ENCODE peak calls at places on chromosomes 7 and 10, in six cellular contexts. O is colonic mucosa, C is SK-N-MC, P is heart left ventricle, Q is PC-3, N is HCT116. D is an unnamed sample. For H3K9me3, the result is how much of the 10 kb centered on the place peaks cover.

GRCh38 chr7:150340024-150340749 is 1.2 kb downstream of the RARRES2 start:
- DNase-seq in O (peak), C (no peak), P (no peak), Q (no peak), N (no peak), D (no peak)

GRCh38 chr10:110446954-110447608 is 50.6 kb upstream of the DUSP5 start:
- DNase-seq in O (no peak), C (no peak), P (no peak), Q (peak), N (no peak), D (peak)

GRCh38 chr7:112021348-112022044 is 184.7 kb downstream of the DOCK4 start:
- DNase-seq in O (no peak), C (no peak), P (no peak), Q (no peak), N (no peak), D (no peak)

GRCh38 chr10:69088801-69089501 is 1.0 kb downstream of the SRGN start:
- DNase-seq in O (no peak), C (no peak), P (no peak), Q (peak), N (no peak), D (no peak)

GRCh38 chr10:4770766-4771553 is 55.0 kb upstream of the AKR1E2 start:
- DNase-seq in O (no peak), C (no peak), P (no peak), Q (peak), N (peak), D (peak)

GRCh38 chr10:44922021-44922420 is 10.9 kb downstream of the TMEM72 start:
- DNase-seq in O (no peak), C (no peak), P (no peak), Q (no peak), N (no peak), D (no peak)

GRCh38 chr7:15783971-15784693 is 97.6 kb upstream of the MEOX2 start:
- DNase-seq in O (no peak), C (no peak), P (no peak), Q (no peak), N (no peak), D (no peak)

GRCh38 chr10:14801693-14802092 is 27.0 kb upstream of the FAM107B start:
- DNase-seq in O (no peak), C (no peak), P (no peak), Q (no peak), N (no peak), D (peak)

GRCh38 chr10:6409982-6410694 is 169.9 kb downstream of the PRKCQ start:
- DNase-seq in O (peak), C (no peak), P (no peak), Q (no peak), N (no peak), D (peak)

GRCh38 chr10:88460601-88461000 is 122.5 kb downstream of the RNLS start:
- DNase-seq in O (no peak), C (no peak), P (no peak), Q (no peak), N (no peak), D (no peak)

GRCh38 chr7:901388-902154 is 25.2 kb downstream of the GET4 start:
- DNase-seq in O (peak), C (peak), P (peak), Q (peak), N (peak), D (peak)

GRCh38 chr10:131406676-131407392 is 95.3 kb upstream of the TCERG1L start:
- DNase-seq in O (no peak), C (no peak), P (no peak), Q (no peak), N (no peak), D (no peak)

GRCh38 chr10:45371555-45371954 is 2.5 kb upstream of the ALOX5 start:
- DNase-seq in O (no peak), C (no peak), P (no peak), Q (no peak), N (no peak), D (no peak)

GRCh38 chr7:142637240-142637639 is 112.0 kb upstream of the PRSS1 start:
- DNase-seq in O (no peak), C (no peak), P (no peak), Q (no peak), N (no peak), D (no peak)

GRCh38 chr7:148987751-148988512 is 40.4 kb downstream of the PDIA4 start:
- DNase-seq in O (peak), C (no peak), P (no peak), Q (peak), N (no peak), D (no peak)

GRCh38 chr7:81583882-81584533 is 185.8 kb downstream of the HGF start:
- DNase-seq in O (no peak), C (no peak), P (no peak), Q (no peak), N (no peak), D (no peak)

GRCh38 chr10:97762816-97763215 is 9.0 kb downstream of the SFRP5 start:
- DNase-seq in O (no peak), C (no peak), P (peak), Q (no peak), N (no peak), D (no peak)

GRCh38 chr10:60282771-60283353 is 106.8 kb downstream of the ANK3 start:
- DNase-seq in O (no peak), C (no peak), P (no peak), Q (peak), N (no peak), D (peak)

GRCh38 chr7:6273380-6273837 is 985 bp upstream of the CYTH3 start:
- DNase-seq in O (peak), C (no peak), P (no peak), Q (peak), N (no peak), D (no peak)

GRCh38 chr10:109727436-109727835 is 195.9 kb downstream of the XPNPEP1 start:
- DNase-seq in O (no peak), C (no peak), P (no peak), Q (no peak), N (no peak), D (no peak)

GRCh38 chr10:46552526-46553237 is 3.8 kb downstream of the GPRIN2 start:
- DNase-seq in O (peak), C (no peak), P (peak), Q (no peak), N (no peak), D (no peak)

GRCh38 chr10:110706690-110707098 is 62.6 kb downstream of the RBM20 start:
- DNase-seq in O (no peak), C (no peak), P (no peak), Q (peak), N (peak), D (peak)

GRCh38 chr7:27745064-27745583 is 5.2 kb downstream of the TAX1BP1 start:
- DNase-seq in O (no peak), C (no peak), P (no peak), Q (peak), N (peak), D (peak)

GRCh38 chr10:62278461-62278910 is 9.8 kb upstream of the RTKN2 start:
- DNase-seq in O (no peak), C (no peak), P (no peak), Q (peak), N (no peak), D (no peak)

GRCh38 chr10:62259998-62260397 is 8.6 kb downstream of the RTKN2 start:
- DNase-seq in O (no peak), C (no peak), P (no peak), Q (no peak), N (no peak), D (no peak)

GRCh38 chr10:28952523-28952922 is 275.2 kb downstream of the BAMBI start:
- DNase-seq in O (no peak), C (no peak), P (no peak), Q (no peak), N (no peak), D (no peak)

GRCh38 chr10:122688293-122688989 is 11.2 kb downstream of the C10orf120 start:
- DNase-seq in O (no peak), C (no peak), P (no peak), Q (peak), N (no peak), D (peak)

DNA sequence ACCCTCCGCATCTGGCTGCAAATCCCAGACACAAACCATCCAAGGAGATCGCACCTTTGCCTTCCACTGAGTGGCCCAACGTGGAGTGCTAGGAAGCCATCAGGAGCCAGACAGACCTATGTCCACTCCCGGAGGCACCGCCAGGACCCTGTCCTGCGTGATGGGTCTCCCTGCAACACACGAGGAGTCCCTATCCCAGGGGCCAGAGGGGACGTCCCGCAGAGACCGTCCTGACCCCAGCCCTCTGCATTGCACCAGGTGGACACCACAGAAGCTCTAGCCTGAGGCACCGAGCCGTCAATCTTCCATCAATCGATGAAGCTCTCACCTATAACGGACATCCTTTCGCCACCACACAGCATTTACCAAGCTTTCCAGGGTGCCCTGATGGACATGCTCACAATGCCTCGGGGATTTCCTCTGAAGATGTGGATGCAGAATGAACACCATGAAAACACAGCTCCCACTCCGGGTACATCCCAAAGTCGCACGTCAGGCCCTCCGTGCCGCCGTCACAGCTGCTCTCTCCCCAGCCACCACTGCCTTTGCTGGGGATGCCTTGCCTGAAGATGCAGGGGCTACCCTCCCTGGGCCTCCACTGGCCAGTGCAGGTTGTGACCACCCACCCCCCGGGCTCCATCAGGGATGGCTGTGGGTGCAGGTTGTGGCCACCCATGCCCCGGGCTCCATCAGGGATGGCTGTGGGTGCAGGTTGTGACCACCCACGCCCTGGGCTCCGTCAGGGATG is 54.1 kb downstream of the PTPRN2 start:
- DNase-seq in O (no peak), C (no peak), P (no peak), Q (no peak), N (no peak), D (no peak)
- H3K9me3 ChIP-seq in O (under half), C (under half), P (under half), Q (under half), N (under half), D (under half)

DNA sequence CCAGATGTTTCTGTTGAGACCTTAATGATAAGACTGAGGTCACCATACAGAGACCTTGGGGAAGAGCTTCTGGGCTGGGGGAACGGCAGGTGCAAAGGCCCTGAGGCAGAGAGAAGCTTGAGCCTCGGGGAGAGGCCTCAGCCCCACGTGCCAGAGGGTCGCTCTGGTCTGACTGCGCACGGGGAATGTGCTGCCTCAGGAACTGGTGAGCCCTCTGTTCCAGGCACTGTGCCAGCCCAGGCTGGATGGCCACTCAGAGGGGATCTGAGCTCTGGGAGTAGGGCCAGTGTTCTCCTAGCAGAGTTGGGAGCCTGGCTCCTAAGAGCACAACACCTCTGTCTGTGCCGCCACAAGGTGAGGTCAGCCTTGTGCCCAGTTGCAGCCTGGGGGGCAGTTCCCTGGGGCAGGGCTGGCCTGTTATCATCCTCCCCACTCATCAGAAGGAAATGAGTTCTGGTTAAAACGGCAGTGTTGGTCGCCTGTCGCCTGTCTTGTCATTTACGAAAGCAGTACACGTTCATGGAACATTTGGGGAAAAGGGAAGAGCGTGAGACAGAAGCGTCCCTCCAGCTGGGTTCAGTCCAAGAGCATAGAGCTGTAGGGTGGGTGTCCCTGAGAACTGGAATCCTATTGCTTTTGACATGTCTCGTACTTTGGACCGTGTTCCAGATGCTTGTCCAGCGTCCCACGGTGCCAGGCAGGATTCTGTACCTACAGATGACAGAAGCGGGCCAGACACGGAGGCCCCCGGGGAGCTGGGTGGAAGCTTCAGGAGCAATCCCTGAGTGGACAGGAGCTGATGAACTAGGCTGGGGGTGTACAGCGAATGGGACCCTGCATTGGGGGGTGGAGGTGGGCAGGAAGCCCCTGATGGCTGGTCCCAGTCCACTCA is 4.3 kb downstream of the TTYH3 start:
- DNase-seq in O (no peak), C (no peak), P (peak), Q (no peak), N (no peak), D (no peak)
- H3K4me3 ChIP-seq in O (no peak), C (no peak), P (no peak), Q (no peak), N (no peak), D (no peak)

GRCh38 chr7:157975401-157976372 is 611.9 kb downstream of the PTPRN2 start:
- DNase-seq in O (no peak), C (no peak), P (peak), Q (no peak), N (no peak), D (no peak)
- H3K9me3 ChIP-seq in O (under half), C (under half), P (under half), Q (under half), N (under half), D (under half)

GRCh38 chr10:43610636-43611035 is 4.4 kb downstream of the ZNF485 start:
- DNase-seq in O (no peak), C (no peak), P (no peak), Q (no peak), N (no peak), D (no peak)
- H3K4me3 ChIP-seq in O (no peak), C (no peak), P (no peak), Q (no peak), N (no peak), D (no peak)

DNA sequence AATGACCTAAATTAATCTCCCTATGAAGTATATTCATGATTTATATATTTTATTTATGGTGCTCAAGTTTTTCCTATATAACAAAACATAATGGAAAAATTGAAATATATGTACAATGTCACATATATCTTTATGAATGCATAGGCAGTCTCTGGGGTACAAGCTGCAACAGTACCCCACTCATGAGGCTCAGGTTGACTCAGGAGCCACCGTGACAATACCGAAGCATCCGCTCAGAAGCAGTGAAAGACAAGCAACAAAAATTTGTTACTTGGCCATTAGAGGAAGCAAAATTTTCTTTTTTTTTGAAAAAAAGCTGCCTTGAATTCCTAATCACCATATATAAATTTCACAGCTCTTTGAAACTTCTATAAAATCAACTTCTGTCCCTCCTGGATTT is 2.9 kb downstream of the NAMPT start:
- DNase-seq in O (no peak), C (no peak), P (no peak), Q (no peak), N (no peak), D (no peak)
- H3K9me3 ChIP-seq in O (under half), C (under half), P (under half), Q (under half), N (under half), D (under half)

DNA sequence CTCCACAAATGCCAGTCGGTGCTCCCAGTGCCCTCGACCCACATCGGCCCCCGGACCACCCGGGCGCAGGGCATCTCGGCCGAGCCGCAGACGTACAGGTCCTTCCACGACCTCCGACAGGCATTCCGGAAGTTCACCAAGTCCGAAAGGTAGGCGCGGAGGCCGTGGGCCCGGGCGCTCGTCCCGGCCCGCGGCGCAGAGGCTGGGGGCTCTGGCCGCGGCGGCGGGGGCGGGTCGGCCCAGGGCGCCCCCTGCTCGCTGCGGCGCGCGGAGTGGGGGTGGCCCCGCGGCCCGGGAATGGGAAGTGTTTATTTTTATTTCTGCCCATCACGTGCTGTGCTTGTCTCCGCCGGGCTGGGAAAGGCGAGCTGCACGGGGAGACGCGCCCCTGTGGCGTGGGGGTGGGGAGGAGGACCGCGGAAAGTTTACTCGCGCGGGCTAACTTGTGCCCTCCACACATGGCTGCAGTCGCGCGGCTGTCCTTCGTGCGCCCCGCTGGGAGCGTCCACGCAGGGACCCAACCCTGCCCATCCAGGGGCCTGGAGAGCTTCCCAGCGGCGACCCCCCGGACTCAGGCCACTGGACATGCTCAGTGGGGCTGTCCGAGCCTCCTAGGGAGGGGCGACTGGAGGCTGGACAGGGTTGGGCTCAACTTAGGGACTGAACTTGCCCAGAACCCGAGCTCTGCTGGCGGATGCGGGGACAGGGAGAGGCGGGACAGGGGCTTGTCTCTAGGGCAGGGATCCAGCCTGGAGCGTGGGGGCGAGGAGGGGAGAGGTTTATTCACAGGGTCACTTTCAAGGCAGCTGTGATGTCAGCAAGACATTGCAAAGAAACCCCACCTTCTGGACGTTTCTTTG is 82.6 kb upstream of the PRKG1 start:
- DNase-seq in O (peak), C (no peak), P (peak), Q (no peak), N (no peak), D (peak)
- H3K4me3 ChIP-seq in O (peak), C (peak), P (peak), Q (peak), N (peak), D (peak)

GRCh38 chr7:154287370-154287769 is 235.2 kb downstream of the DPP6 start:
- DNase-seq in O (no peak), C (no peak), P (no peak), Q (no peak), N (no peak), D (no peak)
- H3K9me3 ChIP-seq in O (under half), C (under half), P (under half), Q (under half), N (under half), D (under half)

D was measured in MG63.